ENCODE peak calls at places on chromosomes 3 and 15, in ten cellular contexts. K is SIG-M5; I is C1 segment of cervical spinal cord; C is activated CD4-positive, alpha-beta T cell treated with anti-CD3 and anti-CD28 coated beads for 48 hours; H is aorta; E is Caki2; L is ELR; A is NCI-H2081 treated with DMSO at 0.1 percent for 48 hours; B is mesenchymal stem cell; M is glutamatergic neuron. X is an unnamed sample.

GRCh38 chr3:73955671-73956070 is 330.9 kb upstream of the PDZRN3 start:
- DNase-seq in K (no peak), I (no peak), C (no peak), H (no peak), E (no peak), L (no peak), A (peak), B (no peak), M (no peak), X (no peak)

GRCh38 chr15:94760348-94760747 is 529.0 kb downstream of the MCTP2 start:
- DNase-seq in K (no peak), I (no peak), C (no peak), H (no peak), E (no peak), L (no peak), A (no peak), B (no peak), M (no peak), X (no peak)

GRCh38 chr3:66938338-66938963 is 59.7 kb upstream of the KBTBD8 start:
- DNase-seq in K (no peak), I (no peak), C (peak), H (no peak), E (peak), L (peak), A (no peak), B (peak), M (no peak), X (no peak)

GRCh38 chr15:100759116-100759515 is 120.5 kb upstream of the ALDH1A3 start:
- DNase-seq in K (no peak), I (no peak), C (no peak), H (no peak), E (no peak), L (peak), A (no peak), B (peak), M (no peak), X (no peak)

GRCh38 chr15:88648357-88649214 is 9.8 kb downstream of the ISG20 start:
- DNase-seq in K (no peak), I (no peak), C (peak), H (no peak), E (no peak), L (peak), A (no peak), B (peak), M (no peak), X (no peak)

GRCh38 chr3:61524933-61525332 is 36.4 kb upstream of the PTPRG start:
- DNase-seq in K (no peak), I (no peak), C (no peak), H (no peak), E (no peak), L (no peak), A (no peak), B (no peak), M (no peak), X (no peak)

GRCh38 chr3:63331520-63331919 is 53.4 kb downstream of the SYNPR start:
- DNase-seq in K (no peak), I (no peak), C (no peak), H (no peak), E (no peak), L (no peak), A (no peak), B (no peak), M (no peak), X (no peak)

GRCh38 chr3:8386221-8386620 is 115.4 kb upstream of the LMCD1 start:
- DNase-seq in K (no peak), I (no peak), C (no peak), H (no peak), E (peak), L (peak), A (no peak), B (peak), M (no peak), X (no peak)

GRCh38 chr15:62163847-62164499 is 1.1 kb downstream of the C2CD4B start:
- DNase-seq in K (no peak), I (no peak), C (no peak), H (no peak), E (peak), L (no peak), A (no peak), B (no peak), M (peak), X (no peak)

GRCh38 chr3:143963946-143964345 is 7.7 kb upstream of the DIPK2A start:
- DNase-seq in K (no peak), I (no peak), C (no peak), H (no peak), E (no peak), L (peak), A (no peak), B (peak), M (no peak), X (no peak)

GRCh38 chr15:74519311-74519710 is 21.7 kb upstream of the ARID3B start:
- DNase-seq in K (no peak), I (no peak), C (no peak), H (no peak), E (no peak), L (peak), A (no peak), B (no peak), M (no peak), X (no peak)

GRCh38 chr15:58154769-58155168 is 16.6 kb downstream of the AQP9 start:
- DNase-seq in K (no peak), I (no peak), C (no peak), H (no peak), E (no peak), L (no peak), A (no peak), B (no peak), M (no peak), X (no peak)

GRCh38 chr3:176927280-176927679 is 270.0 kb downstream of the TBL1XR1 start:
- DNase-seq in K (no peak), I (no peak), C (no peak), H (no peak), E (no peak), L (no peak), A (no peak), B (no peak), M (no peak), X (no peak)

GRCh38 chr3:12345141-12345561 is 56.3 kb downstream of the PPARG start:
- DNase-seq in K (no peak), I (no peak), C (no peak), H (no peak), E (peak), L (peak), A (no peak), B (peak), M (no peak), X (no peak)

GRCh38 chr3:141336672-141337522 is 31.4 kb upstream of the ZBTB38 start:
- DNase-seq in K (no peak), I (no peak), C (no peak), H (no peak), E (peak), L (peak), A (no peak), B (peak), M (no peak), X (no peak)

GRCh38 chr3:170909129-170909903 is 879 bp upstream of the EIF5A2 start:
- DNase-seq in K (no peak), I (no peak), C (no peak), H (peak), E (peak), L (peak), A (no peak), B (peak), M (no peak), X (no peak)

GRCh38 chr3:141076821-141077571 is 25.8 kb downstream of the SPSB4 start:
- DNase-seq in K (no peak), I (peak), C (peak), H (peak), E (no peak), L (no peak), A (no peak), B (peak), M (no peak), X (no peak)

GRCh38 chr15:63050737-63051700 is 8.5 kb downstream of the TPM1 start:
- DNase-seq in K (no peak), I (no peak), C (no peak), H (no peak), E (peak), L (peak), A (peak), B (peak), M (no peak), X (no peak)

GRCh38 chr3:195095704-195096036 is 175.3 kb downstream of the XXYLT1 start:
- DNase-seq in K (no peak), I (no peak), C (no peak), H (peak), E (no peak), L (peak), A (no peak), B (no peak), M (peak), X (no peak)

GRCh38 chr3:64399205-64399800 is 174.0 kb upstream of the PRICKLE2 start:
- DNase-seq in K (no peak), I (no peak), C (peak), H (no peak), E (peak), L (peak), A (no peak), B (peak), M (peak), X (no peak)

GRCh38 chr3:197516517-197516889 is 39.3 kb downstream of the BDH1 start:
- DNase-seq in K (no peak), I (no peak), C (peak), H (no peak), E (peak), L (peak), A (no peak), B (peak), M (no peak), X (no peak)

GRCh38 chr15:95470529-95470928 is 860.0 kb upstream of the NR2F2 start:
- DNase-seq in K (no peak), I (no peak), C (no peak), H (no peak), E (no peak), L (no peak), A (no peak), B (no peak), M (no peak), X (no peak)

GRCh38 chr3:165820685-165821123 is 16.5 kb downstream of the BCHE start:
- DNase-seq in K (no peak), I (no peak), C (no peak), H (no peak), E (no peak), L (no peak), A (no peak), B (no peak), M (no peak), X (no peak)

GRCh38 chr3:171407746-171408145 is 52.5 kb downstream of the TNIK start:
- DNase-seq in K (no peak), I (no peak), C (peak), H (no peak), E (no peak), L (peak), A (no peak), B (peak), M (no peak), X (no peak)

GRCh38 chr15:81274255-81274654 is 49.7 kb downstream of the STARD5 start:
- DNase-seq in K (no peak), I (no peak), C (no peak), H (no peak), E (no peak), L (no peak), A (no peak), B (no peak), M (no peak), X (no peak)

GRCh38 chr3:172082269-172082668 is 42.9 kb downstream of the FNDC3B start:
- DNase-seq in K (no peak), I (no peak), C (no peak), H (no peak), E (no peak), L (peak), A (no peak), B (peak), M (no peak), X (no peak)

GRCh38 chr3:45325676-45326075 is 62.7 kb upstream of the LARS2 start:
- DNase-seq in K (no peak), I (no peak), C (no peak), H (no peak), E (no peak), L (no peak), A (no peak), B (no peak), M (no peak), X (no peak)

GRCh38 chr3:142028174-142028833 is 121.0 kb downstream of the TFDP2 start:
- DNase-seq in K (no peak), I (no peak), C (peak), H (no peak), E (peak), L (peak), A (no peak), B (peak), M (no peak), X (peak)

GRCh38 chr3:195095035-195095703 is 175.8 kb downstream of the XXYLT1 start:
- DNase-seq in K (no peak), I (no peak), C (no peak), H (peak), E (no peak), L (no peak), A (no peak), B (no peak), M (peak), X (no peak)

GRCh38 chr15:49215768-49216739 is 46.0 kb downstream of the GALK2 start:
- DNase-seq in K (no peak), I (no peak), C (no peak), H (no peak), E (peak), L (no peak), A (no peak), B (no peak), M (no peak), X (no peak)

GRCh38 chr3:18030371-18030870 is 288.0 kb upstream of the TBC1D5 start:
- DNase-seq in K (no peak), I (no peak), C (no peak), H (no peak), E (no peak), L (no peak), A (no peak), B (no peak), M (no peak), X (no peak)

GRCh38 chr15:101479851-101480612 is 9.5 kb downstream of the PCSK6 start:
- DNase-seq in K (no peak), I (peak), C (no peak), H (no peak), E (no peak), L (no peak), A (no peak), B (no peak), M (peak), X (no peak)

GRCh38 chr15:76150971-76151598 is 91.3 kb downstream of the TMEM266 start:
- DNase-seq in K (no peak), I (peak), C (peak), H (peak), E (peak), L (peak), A (no peak), B (peak), M (peak), X (peak)

GRCh38 chr3:71458895-71459294 is 124.6 kb downstream of the FOXP1 start:
- DNase-seq in K (no peak), I (no peak), C (no peak), H (no peak), E (no peak), L (no peak), A (no peak), B (no peak), M (no peak), X (no peak)

GRCh38 chr3:140442621-140443020 is 235.2 kb upstream of the TRIM42 start:
- DNase-seq in K (no peak), I (no peak), C (no peak), H (no peak), E (no peak), L (no peak), A (no peak), B (no peak), M (no peak), X (no peak)

GRCh38 chr15:55856506-55856905 is 113.6 kb upstream of the PRTG start:
- DNase-seq in K (no peak), I (no peak), C (no peak), H (no peak), E (no peak), L (no peak), A (no peak), B (peak), M (no peak), X (no peak)

GRCh38 chr3:160611141-160611540 is 45.8 kb upstream of the KPNA4 start:
- DNase-seq in K (no peak), I (no peak), C (no peak), H (no peak), E (no peak), L (no peak), A (no peak), B (no peak), M (no peak), X (no peak)